ENCODE peak calls at places on chromosomes 12 and 14, in five cellular contexts. Q is activated B cell treated with CpG ODN at 0.5 μM for 24 hours, F is A549, X is Caco-2, N is lung. V is an unnamed sample.

GRCh38 chr14:43894534-43894933 is 612.5 kb downstream of the FSCB start:
- DNase-seq in Q (no peak), F (peak; percentile 17), X (peak; percentile 30), N (no peak), V (no peak)

GRCh38 chr14:59377991-59378720 is 87.0 kb downstream of the GPR135 start:
- DNase-seq in Q (no peak), F (no peak), X (no peak), N (no peak), V (no peak)

GRCh38 chr14:93937519-93937918 is 10.4 kb downstream of the FAM181A start:
- DNase-seq in Q (no peak), F (no peak), X (no peak), N (no peak), V (no peak)

GRCh38 chr14:90614696-90615260 is 201.5 kb downstream of the TTC7B start:
- DNase-seq in Q (no peak), F (no peak), X (no peak), N (no peak), V (no peak)

GRCh38 chr12:28908646-28909045 is 240.4 kb upstream of the FAR2 start:
- DNase-seq in Q (no peak), F (no peak), X (no peak), N (no peak), V (no peak)

GRCh38 chr14:59018978-59019377 is 169.5 kb upstream of the DAAM1 start:
- DNase-seq in Q (no peak), F (peak; percentile 11), X (peak; percentile 11), N (no peak), V (no peak)

GRCh38 chr14:76500011-76500410 is 124.1 kb downstream of the ESRRB start:
- DNase-seq in Q (no peak), F (no peak), X (no peak), N (no peak), V (no peak)

GRCh38 chr12:115504241-115504941 is 773.1 kb downstream of the MED13L start:
- DNase-seq in Q (no peak), F (no peak), X (no peak), N (no peak), V (no peak)

GRCh38 chr14:26729851-26730250 is 132.0 kb upstream of the NOVA1 start:
- DNase-seq in Q (no peak), F (no peak), X (no peak), N (no peak), V (no peak)

GRCh38 chr12:67430708-67431335 is 161.7 kb downstream of the CAND1 start:
- DNase-seq in Q (no peak), F (no peak), X (no peak), N (peak; percentile 41), V (no peak)

GRCh38 chr12:28574746-28575592 is 384.7 kb downstream of the CCDC91 start:
- DNase-seq in Q (no peak), F (peak; percentile 8), X (no peak), N (no peak), V (no peak)

GRCh38 chr12:82832091-82832490 is 145.4 kb downstream of the TMTC2 start:
- DNase-seq in Q (no peak), F (no peak), X (no peak), N (no peak), V (no peak)

GRCh38 chr14:33774161-33774560 is 176.7 kb downstream of the EGLN3 start:
- DNase-seq in Q (no peak), F (no peak), X (no peak), N (no peak), V (peak; percentile 26)

GRCh38 chr14:104799657-104800599 is 973 bp upstream of the ZBTB42 start:
- DNase-seq in Q (peak; percentile 78), F (no peak), X (peak; percentile 83), N (peak; percentile 85), V (peak; percentile 65)
- TF ChIP-seq CTCF in Q (no peak), F (peak; percentile 5), X (no peak), N (no peak), V (no peak)

GRCh38 chr14:30908826-30909225 is 34.5 kb downstream of the COCH start:
- DNase-seq in Q (no peak), F (no peak), X (no peak), N (no peak), V (no peak)

GRCh38 chr14:30903285-30904124 is 29.1 kb downstream of the COCH start:
- DNase-seq in Q (no peak), F (no peak), X (no peak), N (no peak), V (no peak)

GRCh38 chr14:30907659-30908057 is 33.3 kb downstream of the COCH start:
- DNase-seq in Q (no peak), F (no peak), X (no peak), N (no peak), V (no peak)

DNA sequence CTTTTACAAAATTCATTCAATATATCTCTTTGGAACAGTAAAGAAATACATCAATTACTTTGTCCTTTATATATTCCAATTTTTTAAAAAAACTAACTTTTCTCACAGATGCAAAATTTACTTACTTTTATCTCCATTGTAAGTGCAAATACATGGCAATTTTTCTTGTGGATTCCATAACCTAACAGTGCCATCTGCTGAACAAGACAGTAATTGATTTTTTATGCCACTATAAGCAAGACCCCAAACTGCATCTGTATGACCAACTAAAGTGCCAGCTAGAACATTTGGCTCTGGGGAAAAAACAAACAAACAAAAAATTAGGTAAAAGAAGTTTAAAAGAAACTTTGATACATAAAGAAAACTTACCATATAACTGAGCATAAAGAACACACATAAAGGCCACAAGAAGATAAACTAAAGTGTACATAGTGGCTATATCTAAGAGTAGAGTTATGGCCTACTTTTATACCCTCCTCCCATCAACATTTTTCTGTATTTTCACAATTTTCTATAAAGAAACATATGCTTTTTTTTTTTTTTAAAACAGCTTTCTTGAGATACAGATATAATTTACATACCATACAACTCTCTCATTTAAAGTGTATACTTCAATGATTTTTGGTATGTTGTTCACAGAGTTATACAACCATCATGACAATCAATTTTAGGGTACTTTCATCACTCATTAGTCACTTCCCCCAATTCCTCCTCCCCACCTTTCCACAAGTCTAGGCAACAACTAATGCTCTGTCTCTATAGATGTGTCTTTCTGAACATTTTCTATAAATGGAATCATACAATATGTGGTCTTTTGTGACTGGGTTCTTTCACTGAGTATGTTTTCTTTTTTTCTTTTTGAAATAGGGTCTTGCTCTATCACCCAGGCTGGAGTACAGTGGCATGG is 32.6 kb downstream of the COCH start:
- DNase-seq in Q (no peak), F (peak; percentile 47), X (no peak), N (no peak), V (no peak)
- TF ChIP-seq CTCF in Q (no peak), F (peak; percentile 60), X (no peak), N (no peak), V (no peak)

DNA sequence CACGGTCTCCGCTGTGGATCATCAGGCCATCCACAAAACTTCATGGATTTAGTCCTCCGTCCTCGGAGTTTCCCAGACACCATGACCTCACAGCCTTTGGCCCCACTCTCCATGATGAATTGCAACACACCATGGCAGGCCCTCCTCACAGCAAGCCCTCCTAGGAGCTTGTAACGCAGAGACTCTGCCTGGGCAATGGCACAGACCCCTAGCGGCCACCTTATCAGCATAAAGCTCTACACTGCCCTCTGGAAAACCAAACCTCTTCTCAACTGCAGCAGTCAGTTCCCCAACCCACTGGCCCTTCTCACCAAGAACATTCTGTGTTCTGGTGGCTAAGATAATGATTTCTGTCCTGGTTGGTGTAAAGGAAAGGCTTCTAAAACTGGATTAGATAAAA is 238.4 kb upstream of the USP15 start:
- DNase-seq in Q (no peak), F (peak; percentile 26), X (peak; percentile 7), N (no peak), V (no peak)
- TF ChIP-seq CTCF in Q (no peak), F (peak; percentile 10), X (peak; percentile 21), N (no peak), V (no peak)

DNA sequence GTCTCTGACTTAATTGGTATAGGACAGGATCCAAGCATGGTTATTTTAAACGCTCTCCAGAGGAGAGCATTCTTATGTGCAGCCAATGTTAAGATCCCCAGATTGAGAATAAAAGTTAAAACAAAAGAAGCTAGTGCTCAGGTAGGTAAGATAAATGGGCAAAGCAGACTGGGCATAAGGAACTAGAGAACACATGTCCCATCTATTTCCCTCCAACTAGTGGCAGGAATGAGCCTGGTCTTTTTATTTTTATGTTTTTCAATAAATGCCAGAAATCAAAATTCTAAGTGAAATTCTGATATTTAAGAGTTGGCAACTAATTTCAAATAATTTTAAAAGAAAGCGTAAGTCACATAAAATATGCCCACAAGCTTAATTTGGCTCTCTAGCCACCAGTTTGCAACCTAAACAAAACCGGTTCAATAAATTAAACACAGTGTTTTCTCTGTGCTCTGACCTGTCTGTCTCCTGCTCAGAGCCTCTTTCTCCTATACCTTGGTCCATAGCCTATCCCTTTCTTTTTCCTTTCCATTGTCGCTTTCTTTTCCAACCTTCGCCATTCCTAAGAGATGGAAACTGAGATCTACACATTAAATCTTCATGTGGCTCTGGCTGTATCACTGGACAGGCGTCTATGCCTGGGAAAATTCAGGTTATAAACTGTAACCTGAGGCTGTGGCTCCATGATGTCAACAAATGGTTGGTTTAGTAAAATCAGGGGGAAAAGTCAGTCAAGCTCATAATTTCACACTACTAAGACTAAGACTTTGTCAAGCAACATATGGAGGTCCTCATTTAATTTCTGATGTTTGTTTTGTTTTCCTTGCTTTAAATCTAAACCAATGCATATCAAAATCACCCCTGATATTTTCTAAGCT is 5.5 kb downstream of the SLC38A1 start:
- DNase-seq in Q (no peak), F (no peak), X (no peak), N (no peak), V (no peak)
- TF ChIP-seq CTCF in Q (no peak), F (peak; percentile 22), X (peak; percentile 41), N (no peak), V (peak; percentile 47)

GRCh38 chr14:47057364-47057763 is 405.8 kb upstream of the RPL10L start:
- DNase-seq in Q (no peak), F (no peak), X (no peak), N (no peak), V (no peak)

DNA sequence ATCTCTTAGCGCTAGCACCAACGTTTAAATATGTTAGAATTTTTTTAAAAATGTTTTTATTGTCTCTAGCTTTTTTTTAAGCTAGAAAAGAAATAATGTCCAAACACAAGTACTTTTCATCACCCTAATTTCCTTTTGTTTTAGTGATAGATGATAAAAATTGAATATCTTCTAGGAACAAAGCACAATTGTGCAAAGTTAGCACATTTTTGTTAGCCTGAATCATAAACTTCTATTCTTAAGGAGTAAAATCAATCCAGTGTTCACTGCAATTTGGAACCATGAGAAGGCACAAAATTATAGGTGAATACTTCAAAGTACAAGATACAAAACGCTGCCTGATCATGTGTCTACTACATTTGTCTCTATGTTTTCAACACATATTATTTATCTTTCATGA is 408.5 kb upstream of the RPL10L start:
- DNase-seq in Q (no peak), F (no peak), X (no peak), N (no peak), V (no peak)
- TF ChIP-seq CTCF in Q (no peak), F (no peak), X (no peak), N (no peak), V (no peak)

GRCh38 chr12:14896477-14897184 is 11.0 kb upstream of the MGP start:
- DNase-seq in Q (no peak), F (no peak), X (no peak), N (no peak), V (no peak)

GRCh38 chr12:14893471-14894250 is 8.0 kb upstream of the MGP start:
- DNase-seq in Q (no peak), F (no peak), X (no peak), N (no peak), V (no peak)

GRCh38 chr12:14892726-14893442 is 7.2 kb upstream of the MGP start:
- DNase-seq in Q (no peak), F (peak; percentile 31), X (peak; percentile 18), N (no peak), V (no peak)
- TF ChIP-seq CTCF in Q (no peak), F (no peak), X (no peak), N (no peak), V (no peak)

GRCh38 chr12:55797068-55797467 is 20.5 kb downstream of the SARNP start:
- DNase-seq in Q (no peak), F (peak; percentile 65), X (peak; percentile 56), N (no peak), V (peak; percentile 24)
- TF ChIP-seq CTCF in Q (no peak), F (peak; percentile 51), X (peak; percentile 53), N (no peak), V (peak; percentile 59)

GRCh38 chr12:52241205-52241842 is 8.3 kb downstream of the KRT7 start:
- DNase-seq in Q (no peak), F (peak; percentile 63), X (no peak), N (no peak), V (no peak)
- TF ChIP-seq CTCF in Q (no peak), F (no peak), X (no peak), N (no peak), V (no peak)

V was measured in glutamatergic neuron.